ENCODE peak calls at places on chromosome 20, in eight cellular contexts. G is PC-9; M is upper lobe of left lung; F is tibial nerve; H is uterus; N is heart right ventricle; I is A549; K is naive thymus-derived CD4-positive, alpha-beta T cell. C is an unnamed sample.

GRCh38 chr20:57612916-57613315 is 7.3 kb downstream of the ZBP1 start:
- DNase-seq in I (no peak), G (no peak), N (no peak), M (no peak), K (no peak), H (no peak), F (no peak), C (no peak)

GRCh38 chr20:23646106-23646958 is 8.6 kb upstream of the CST3 start:
- DNase-seq in H (no peak), G (peak; percentile 89), M (no peak), K (no peak), N (no peak), F (no peak), I (no peak), C (no peak)

GRCh38 chr20:53949319-53949839 is 121.0 kb downstream of the BCAS1 start:
- DNase-seq in H (no peak), K (peak; percentile 76), I (no peak), F (no peak), N (peak; percentile 38), M (no peak), G (no peak), C (peak; percentile 68)

GRCh38 chr20:46037036-46037435 is 8.0 kb downstream of the SLC12A5 start:
- DNase-seq in M (no peak), I (no peak), F (no peak), N (no peak), G (no peak), K (no peak), H (no peak), C (no peak)

GRCh38 chr20:55567826-55568225 is 437.5 kb downstream of the CBLN4 start:
- DNase-seq in I (no peak), H (no peak), G (no peak), K (no peak), F (no peak), M (no peak), N (no peak), C (no peak)

GRCh38 chr20:46131396-46131795 is 13.3 kb downstream of the CD40 start:
- DNase-seq in F (no peak), G (no peak), M (no peak), H (no peak), K (no peak), I (no peak), N (no peak), C (no peak)

GRCh38 chr20:658731-659291 is 5.8 kb upstream of the SRXN1 start:
- DNase-seq in I (no peak), K (no peak), H (no peak), N (no peak), F (no peak), M (no peak), G (no peak), C (no peak)

GRCh38 chr20:25318471-25319240 is 70.8 kb downstream of the PYGB start:
- DNase-seq in G (no peak), K (no peak), I (no peak), M (peak; percentile 73), N (no peak), F (no peak), H (peak; percentile 11), C (no peak)

GRCh38 chr20:59145926-59146800 is 17.5 kb upstream of the ZNF831 start:
- DNase-seq in M (peak; percentile 49), I (no peak), F (no peak), G (no peak), H (no peak), N (no peak), K (no peak), C (peak; percentile 62)

GRCh38 chr20:33789109-33789857 is 21.9 kb upstream of the CHMP4B start:
- DNase-seq in G (peak; percentile 100), K (no peak), M (no peak), N (no peak), H (peak; percentile 37), F (no peak), I (peak; percentile 95), C (peak; percentile 53)
- H3K4me3 ChIP-seq in G (peak overlapping the region; percentile 24), K (no peak overlapping the region), M (no peak overlapping the region), N (no peak overlapping the region), H (no peak overlapping the region), F (no peak overlapping the region), I (no peak overlapping the region), C (no peak overlapping the region)

GRCh38 chr20:37396520-37397075 is 50.7 kb downstream of the SRC start:
- DNase-seq in N (no peak), K (no peak), H (no peak), I (no peak), F (no peak), M (no peak), G (no peak), C (no peak)

GRCh38 chr20:37394543-37395410 is 48.8 kb downstream of the SRC start:
- DNase-seq in I (no peak), H (no peak), G (no peak), F (no peak), K (no peak), M (no peak), N (no peak), C (peak; percentile 59)

GRCh38 chr20:37395921-37396519 is 50.1 kb downstream of the SRC start:
- DNase-seq in H (no peak), I (no peak), K (no peak), N (peak; percentile 44), M (peak; percentile 79), F (no peak), G (no peak), C (peak; percentile 91)

GRCh38 chr20:37393863-37394542 is 48.1 kb downstream of the SRC start:
- DNase-seq in K (no peak), G (no peak), I (no peak), N (no peak), M (no peak), F (no peak), H (no peak), C (no peak)

GRCh38 chr20:37395411-37395800 is 49.5 kb downstream of the SRC start:
- DNase-seq in K (no peak), F (no peak), I (no peak), M (no peak), N (no peak), G (no peak), H (no peak), C (peak; percentile 61)
- H3K27ac ChIP-seq in K (no peak overlapping the region), F (no peak overlapping the region), I (peak overlapping the region; percentile 84), M (no peak overlapping the region), N (no peak overlapping the region), G (no peak overlapping the region), H (no peak overlapping the region), C (no peak overlapping the region)

GRCh38 chr20:47708140-47708807 is 77.0 kb downstream of the SULF2 start:
- DNase-seq in I (no peak), F (no peak), M (no peak), H (no peak), N (no peak), K (no peak), G (no peak), C (no peak)
- H3K4me1 ChIP-seq in I (peaks cover 14% of the 10 kb centered on the region), F (no peaks in the 10 kb centered on the region), M (no peaks in the 10 kb centered on the region), H (peaks cover 18% of the 10 kb centered on the region), N (peaks cover 43% of the 10 kb centered on the region), K (no peaks in the 10 kb centered on the region), G (no peaks in the 10 kb centered on the region), C (peaks cover 5% of the 10 kb centered on the region)

DNA sequence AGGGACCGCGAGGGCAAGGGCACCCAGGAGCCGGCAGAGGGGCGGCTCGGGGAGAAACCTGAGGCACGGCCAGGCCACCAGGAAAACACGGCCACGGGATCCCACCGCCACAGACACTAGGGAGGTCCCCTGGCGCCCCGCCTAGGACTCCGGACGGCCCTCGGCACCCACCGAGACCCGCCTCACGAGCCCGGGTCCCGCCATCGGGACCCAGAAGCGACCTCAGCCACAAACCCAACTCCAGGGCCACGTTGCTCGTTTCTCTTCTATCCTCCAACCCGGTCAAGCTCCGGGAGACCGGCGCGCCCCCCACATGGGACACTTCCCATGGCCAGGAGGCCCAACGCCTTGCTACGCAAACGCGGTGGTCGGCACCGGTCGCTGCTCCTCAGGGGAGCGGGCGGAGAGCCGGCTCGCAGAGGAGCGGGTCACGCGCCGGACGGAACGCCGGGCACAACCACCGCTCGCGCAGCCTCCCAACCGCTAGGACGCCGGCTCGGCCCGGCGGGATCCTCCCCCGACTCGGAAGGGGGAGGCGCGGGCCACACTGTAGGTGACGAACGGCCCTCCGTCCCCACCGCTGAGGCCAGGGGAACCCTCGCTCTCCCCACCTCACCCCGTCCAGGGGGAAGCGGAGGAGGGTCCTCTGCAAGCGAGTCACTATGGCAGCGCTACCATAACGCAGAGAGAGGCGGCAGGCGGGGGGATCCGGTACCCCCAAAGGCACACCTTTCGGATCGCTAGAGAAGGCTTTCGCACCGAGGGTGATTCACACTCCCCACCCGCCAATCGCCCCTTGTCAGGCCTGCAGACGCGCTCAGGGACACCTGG is 1514.1 kb upstream of the DEFB115 start:
- DNase-seq in N (no peak), I (no peak), M (peak; percentile 76), K (no peak), F (no peak), H (no peak), G (no peak), C (no peak)
- H3K4me3 ChIP-seq in N (no peak overlapping the region), I (no peak overlapping the region), M (peak overlapping the region; percentile 34), K (no peak overlapping the region), F (no peak overlapping the region), H (no peak overlapping the region), G (no peak overlapping the region), C (no peak overlapping the region)

GRCh38 chr20:50141811-50142561 is 11.5 kb downstream of the PEDS1 start:
- DNase-seq in K (no peak), F (no peak), H (no peak), G (no peak), N (no peak), M (no peak), I (no peak), C (no peak)
- H3K27ac ChIP-seq in K (no peak overlapping the region), F (peak overlapping the region; percentile 48), H (no peak overlapping the region), G (no peak overlapping the region), N (no peak overlapping the region), M (peak overlapping the region; percentile 54), I (peak overlapping the region; percentile 95), C (no peak overlapping the region)